ENCODE peak calls at places on chromosomes 3 and 15, in seven cellular contexts. One of them, this sample, is unnamed.

GRCh38 chr15:73991260-73991659 is 835 bp downstream of the STOML1 start:
- DNase-seq in HFF-Myc: no peak
- DNase-seq in A549: no peak
- DNase-seq in AG10803: peak; percentile 87
- DNase-seq in GM12864: no peak
- DNase-seq in tibial nerve: peak; percentile 57
- DNase-seq in CD4-positive, alpha-beta T cell: no peak
- DNase-seq in this sample: no peak

GRCh38 chr3:158768361-158768787 is 33.5 kb upstream of the MFSD1 start:
- DNase-seq in HFF-Myc: no peak
- DNase-seq in A549: peak; percentile 62
- DNase-seq in AG10803: peak; percentile 42
- DNase-seq in GM12864: no peak
- DNase-seq in tibial nerve: peak; percentile 68
- DNase-seq in CD4-positive, alpha-beta T cell: no peak
- DNase-seq in this sample: no peak

GRCh38 chr3:64143399-64144130 is 81.7 kb downstream of the PRICKLE2 start:
- DNase-seq in HFF-Myc: no peak
- DNase-seq in A549: peak; percentile 33
- DNase-seq in AG10803: peak; percentile 74
- DNase-seq in GM12864: no peak
- DNase-seq in tibial nerve: no peak
- DNase-seq in CD4-positive, alpha-beta T cell: no peak
- DNase-seq in this sample: no peak

GRCh38 chr3:34213481-34213880 is 415.1 kb downstream of the PDCD6IP start:
- DNase-seq in HFF-Myc: no peak
- DNase-seq in A549: no peak
- DNase-seq in AG10803: no peak
- DNase-seq in GM12864: no peak
- DNase-seq in tibial nerve: no peak
- DNase-seq in CD4-positive, alpha-beta T cell: no peak
- DNase-seq in this sample: no peak

GRCh38 chr15:96361309-96362000 is 31.0 kb downstream of the NR2F2 start:
- DNase-seq in HFF-Myc: no peak
- DNase-seq in A549: no peak
- DNase-seq in AG10803: no peak
- DNase-seq in GM12864: no peak
- DNase-seq in tibial nerve: no peak
- DNase-seq in CD4-positive, alpha-beta T cell: no peak
- DNase-seq in this sample: no peak

GRCh38 chr3:54243262-54243931 is 121.0 kb downstream of the CACNA2D3 start:
- DNase-seq in HFF-Myc: no peak
- DNase-seq in A549: peak; percentile 4
- DNase-seq in AG10803: no peak
- DNase-seq in GM12864: no peak
- DNase-seq in tibial nerve: no peak
- DNase-seq in CD4-positive, alpha-beta T cell: no peak
- DNase-seq in this sample: no peak

GRCh38 chr3:94032187-94032586 is 3.8 kb upstream of the STX19 start:
- DNase-seq in HFF-Myc: no peak
- DNase-seq in A549: no peak
- DNase-seq in AG10803: peak; percentile 77
- DNase-seq in GM12864: no peak
- DNase-seq in tibial nerve: no peak
- DNase-seq in CD4-positive, alpha-beta T cell: no peak
- DNase-seq in this sample: no peak

GRCh38 chr15:98174286-98174685 is 213.8 kb downstream of the ARRDC4 start:
- DNase-seq in HFF-Myc: no peak
- DNase-seq in A549: peak; percentile 9
- DNase-seq in AG10803: peak; percentile 37
- DNase-seq in GM12864: no peak
- DNase-seq in tibial nerve: no peak
- DNase-seq in CD4-positive, alpha-beta T cell: no peak
- DNase-seq in this sample: no peak

GRCh38 chr3:100992086-100993033 is 861 bp downstream of the ABI3BP start:
- DNase-seq in HFF-Myc: no peak
- DNase-seq in A549: peak; percentile 16
- DNase-seq in AG10803: peak; percentile 62
- DNase-seq in GM12864: no peak
- DNase-seq in tibial nerve: no peak
- DNase-seq in CD4-positive, alpha-beta T cell: no peak
- DNase-seq in this sample: no peak

GRCh38 chr3:122273498-122273897 is 51.5 kb upstream of the CSTA start:
- DNase-seq in HFF-Myc: no peak
- DNase-seq in A549: no peak
- DNase-seq in AG10803: no peak
- DNase-seq in GM12864: no peak
- DNase-seq in tibial nerve: no peak
- DNase-seq in CD4-positive, alpha-beta T cell: no peak
- DNase-seq in this sample: no peak

GRCh38 chr3:179716811-179717210 is 64.0 kb downstream of the USP13 start:
- DNase-seq in HFF-Myc: no peak
- DNase-seq in A549: no peak
- DNase-seq in AG10803: peak; percentile 90
- DNase-seq in GM12864: no peak
- DNase-seq in tibial nerve: no peak
- DNase-seq in CD4-positive, alpha-beta T cell: no peak
- DNase-seq in this sample: no peak

DNA sequence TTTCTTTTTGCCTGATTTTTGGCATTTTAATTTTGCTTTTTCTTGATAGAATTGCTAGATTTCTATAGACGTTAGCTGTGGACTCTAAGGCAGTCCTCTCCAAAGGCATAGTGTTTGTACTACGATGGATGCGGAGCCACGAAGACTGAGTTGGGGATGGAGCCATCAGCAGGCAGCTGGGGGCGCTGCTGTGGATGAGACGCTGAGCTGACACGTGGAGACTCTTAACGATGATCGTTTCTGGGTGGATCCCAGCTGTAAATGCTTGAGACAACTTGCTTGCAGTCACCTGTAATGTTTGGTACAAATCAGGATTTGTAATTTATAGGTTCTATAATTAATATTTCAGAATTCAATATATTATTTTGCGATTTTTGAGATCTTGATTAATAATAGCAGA is 13.3 kb upstream of the PPP1R2 start:
- DNase-seq in HFF-Myc: no peak
- DNase-seq in A549: peak; percentile 54
- DNase-seq in AG10803: no peak
- DNase-seq in GM12864: no peak
- DNase-seq in tibial nerve: no peak
- DNase-seq in CD4-positive, alpha-beta T cell: no peak
- DNase-seq in this sample: no peak
- TF ChIP-seq CTCF in HFF-Myc: peak; percentile 39
- TF ChIP-seq CTCF in A549: peak; percentile 31
- TF ChIP-seq CTCF in AG10803: peak; percentile 31
- TF ChIP-seq CTCF in GM12864: peak; percentile 42
- TF ChIP-seq CTCF in tibial nerve: no peak
- TF ChIP-seq CTCF in CD4-positive, alpha-beta T cell: peak; percentile 46
- TF ChIP-seq CTCF in this sample: no peak

DNA sequence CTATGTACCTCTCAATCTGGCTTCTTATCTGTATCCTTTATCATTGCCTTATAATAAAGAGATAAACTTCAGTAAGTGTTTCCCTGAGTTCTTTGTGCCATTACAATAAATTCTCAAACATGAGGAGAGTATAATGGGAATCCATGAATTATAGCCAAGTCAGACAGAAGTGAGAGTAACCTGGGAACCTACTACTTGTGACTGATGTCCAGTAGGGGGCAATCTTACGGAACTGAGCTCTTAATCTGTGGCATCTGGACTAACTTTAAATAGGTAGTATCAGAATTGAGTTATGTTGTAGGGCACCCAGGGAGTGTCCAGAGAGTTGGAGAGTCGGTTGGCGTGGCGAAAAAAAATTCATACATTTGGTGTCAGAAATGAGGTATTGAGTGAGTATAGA is 542.6 kb downstream of the ZBBX start:
- DNase-seq in HFF-Myc: no peak
- DNase-seq in A549: peak; percentile 6
- DNase-seq in AG10803: no peak
- DNase-seq in GM12864: no peak
- DNase-seq in tibial nerve: no peak
- DNase-seq in CD4-positive, alpha-beta T cell: no peak
- DNase-seq in this sample: no peak
- TF ChIP-seq CTCF in HFF-Myc: no peak
- TF ChIP-seq CTCF in A549: no peak
- TF ChIP-seq CTCF in AG10803: no peak
- TF ChIP-seq CTCF in GM12864: no peak
- TF ChIP-seq CTCF in tibial nerve: no peak
- TF ChIP-seq CTCF in CD4-positive, alpha-beta T cell: no peak
- TF ChIP-seq CTCF in this sample: no peak

GRCh38 chr15:92384391-92384790 is 9.3 kb upstream of the ST8SIA2 start:
- DNase-seq in HFF-Myc: no peak
- DNase-seq in A549: no peak
- DNase-seq in AG10803: peak; percentile 16
- DNase-seq in GM12864: no peak
- DNase-seq in tibial nerve: no peak
- DNase-seq in CD4-positive, alpha-beta T cell: no peak
- DNase-seq in this sample: no peak

GRCh38 chr15:92385096-92385495 is 8.6 kb upstream of the ST8SIA2 start:
- DNase-seq in HFF-Myc: no peak
- DNase-seq in A549: peak; percentile 26
- DNase-seq in AG10803: peak; percentile 66
- DNase-seq in GM12864: no peak
- DNase-seq in tibial nerve: no peak
- DNase-seq in CD4-positive, alpha-beta T cell: no peak
- DNase-seq in this sample: no peak

GRCh38 chr15:92383528-92384326 is 10.0 kb upstream of the ST8SIA2 start:
- DNase-seq in HFF-Myc: no peak
- DNase-seq in A549: peak; percentile 51
- DNase-seq in AG10803: peak; percentile 11
- DNase-seq in GM12864: peak; percentile 5
- DNase-seq in tibial nerve: no peak
- DNase-seq in CD4-positive, alpha-beta T cell: no peak
- DNase-seq in this sample: no peak
- TF ChIP-seq CTCF in HFF-Myc: peak; percentile 74
- TF ChIP-seq CTCF in A549: peak; percentile 48
- TF ChIP-seq CTCF in AG10803: peak; percentile 63
- TF ChIP-seq CTCF in GM12864: peak; percentile 91
- TF ChIP-seq CTCF in tibial nerve: peak; percentile 23
- TF ChIP-seq CTCF in CD4-positive, alpha-beta T cell: no peak
- TF ChIP-seq CTCF in this sample: no peak

GRCh38 chr15:62068071-62068786 is 1.5 kb downstream of the C2CD4A start:
- DNase-seq in HFF-Myc: no peak
- DNase-seq in A549: peak; percentile 81
- DNase-seq in AG10803: peak; percentile 36
- DNase-seq in GM12864: no peak
- DNase-seq in tibial nerve: peak; percentile 16
- DNase-seq in CD4-positive, alpha-beta T cell: no peak
- DNase-seq in this sample: no peak

GRCh38 chr15:62067448-62068044 is 769 bp downstream of the C2CD4A start:
- DNase-seq in HFF-Myc: no peak
- DNase-seq in A549: peak; percentile 49
- DNase-seq in AG10803: peak; percentile 8
- DNase-seq in GM12864: no peak
- DNase-seq in tibial nerve: no peak
- DNase-seq in CD4-positive, alpha-beta T cell: peak; percentile 6
- DNase-seq in this sample: no peak

GRCh38 chr15:62068787-62069170 is 2.0 kb downstream of the C2CD4A start:
- DNase-seq in HFF-Myc: no peak
- DNase-seq in A549: no peak
- DNase-seq in AG10803: peak; percentile 33
- DNase-seq in GM12864: no peak
- DNase-seq in tibial nerve: no peak
- DNase-seq in CD4-positive, alpha-beta T cell: no peak
- DNase-seq in this sample: no peak

GRCh38 chr15:62069551-62069950 is 2.8 kb downstream of the C2CD4A start:
- DNase-seq in HFF-Myc: no peak
- DNase-seq in A549: no peak
- DNase-seq in AG10803: no peak
- DNase-seq in GM12864: no peak
- DNase-seq in tibial nerve: no peak
- DNase-seq in CD4-positive, alpha-beta T cell: no peak
- DNase-seq in this sample: no peak

GRCh38 chr15:62066663-62067447 is at the start of gene C2CD4A:
- DNase-seq in HFF-Myc: no peak
- DNase-seq in A549: peak; percentile 72
- DNase-seq in AG10803: peak; percentile 22
- DNase-seq in GM12864: no peak
- DNase-seq in tibial nerve: peak; percentile 22
- DNase-seq in CD4-positive, alpha-beta T cell: peak; percentile 46
- DNase-seq in this sample: no peak
- TF ChIP-seq CTCF in HFF-Myc: no peak
- TF ChIP-seq CTCF in A549: no peak
- TF ChIP-seq CTCF in AG10803: peak; percentile 10
- TF ChIP-seq CTCF in GM12864: peak; percentile 42
- TF ChIP-seq CTCF in tibial nerve: no peak
- TF ChIP-seq CTCF in CD4-positive, alpha-beta T cell: peak; percentile 13
- TF ChIP-seq CTCF in this sample: no peak

DNA sequence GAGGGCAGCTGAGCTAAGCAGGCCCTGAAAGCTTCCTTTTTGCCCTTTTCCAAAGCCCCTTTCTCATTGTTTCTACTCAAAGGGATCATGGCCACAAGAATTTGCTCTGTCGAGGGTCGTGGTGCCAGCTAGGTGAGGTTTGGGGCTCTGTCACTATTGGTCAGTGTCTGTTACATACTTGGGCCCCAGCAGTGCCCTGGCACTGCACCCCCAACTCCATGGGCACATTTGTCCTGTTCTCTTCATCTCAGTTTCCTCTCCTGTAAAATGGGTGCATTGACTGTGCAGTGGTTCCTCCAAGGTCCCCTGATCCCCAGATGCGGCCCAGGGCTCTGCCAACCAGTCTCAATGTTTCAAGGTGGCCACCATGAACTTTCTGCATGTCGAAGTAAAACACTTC is 62.1 kb downstream of the SLC6A6 start:
- DNase-seq in HFF-Myc: no peak
- DNase-seq in A549: no peak
- DNase-seq in AG10803: no peak
- DNase-seq in GM12864: no peak
- DNase-seq in tibial nerve: no peak
- DNase-seq in CD4-positive, alpha-beta T cell: no peak
- DNase-seq in this sample: no peak
- TF ChIP-seq CTCF in HFF-Myc: no peak
- TF ChIP-seq CTCF in A549: no peak
- TF ChIP-seq CTCF in AG10803: no peak
- TF ChIP-seq CTCF in GM12864: no peak
- TF ChIP-seq CTCF in tibial nerve: no peak
- TF ChIP-seq CTCF in CD4-positive, alpha-beta T cell: no peak
- TF ChIP-seq CTCF in this sample: no peak